ENCODE peak calls at places on chromosomes 4 and X, in four cellular contexts. T is dorsolateral prefrontal cortex, D is activated T-cell treated with anti-CD3 and anti-CD28 coated beads for 1 hour, G is hepatic stellate cell. K is an unnamed sample.

GRCh38 chrX:76253432-76253831 is 80.6 kb downstream of the PBDC1 start:
- DNase-seq in T (no peak), D (peak), G (peak), K (peak)

GRCh38 chr4:176622251-176622968 is 170.3 kb downstream of the VEGFC start:
- DNase-seq in T (no peak), D (no peak), G (peak), K (peak)

GRCh38 chr4:7343950-7344349 is 90.8 kb downstream of the PSAPL1 start:
- DNase-seq in T (no peak), D (no peak), G (no peak), K (peak)

GRCh38 chr4:148315049-148315448 is 127.2 kb downstream of the NR3C2 start:
- DNase-seq in T (no peak), D (no peak), G (peak), K (no peak)

GRCh38 chr4:70895405-70895804 is 6.8 kb upstream of the MOB1B start:
- DNase-seq in T (no peak), D (no peak), G (peak), K (no peak)

GRCh38 chrX:12159799-12160198 is 21.5 kb downstream of the FRMPD4 start:
- DNase-seq in T (no peak), D (no peak), G (no peak), K (no peak)

GRCh38 chr4:4853921-4854648 is 5.4 kb upstream of the MSX1 start:
- DNase-seq in T (no peak), D (no peak), G (no peak), K (no peak)

GRCh38 chr4:177177446-177178160 is 132.1 kb upstream of the NEIL3 start:
- DNase-seq in T (no peak), D (no peak), G (peak), K (no peak)

GRCh38 chrX:11397680-11398079 is 104.5 kb downstream of the AMELX start:
- DNase-seq in T (no peak), D (no peak), G (no peak), K (no peak)

GRCh38 chrX:131677655-131678628 is 134.1 kb downstream of the OR13H1 start:
- DNase-seq in T (peak), D (peak), G (peak), K (peak)

GRCh38 chr4:76434901-76435688 is at the start of gene SHROOM3:
- DNase-seq in T (no peak), D (no peak), G (no peak), K (peak)

GRCh38 chr4:186701273-186701672 is 22.4 kb downstream of the FAT1 start:
- DNase-seq in T (no peak), D (no peak), G (peak), K (no peak)

GRCh38 chrX:42378857-42379256 is 399.1 kb downstream of the PPP1R2C start:
- DNase-seq in T (no peak), D (no peak), G (no peak), K (no peak)

GRCh38 chr4:101291198-101291597 is 56.1 kb downstream of the PPP3CA start:
- DNase-seq in T (no peak), D (no peak), G (no peak), K (no peak)

GRCh38 chr4:163638909-163639308 is 144.4 kb downstream of the TMA16 start:
- DNase-seq in T (no peak), D (no peak), G (no peak), K (peak)

GRCh38 chr4:53744446-53745160 is 153.3 kb upstream of the LNX1 start:
- DNase-seq in T (no peak), D (no peak), G (no peak), K (no peak)

GRCh38 chrX:57932266-57932665 is 22.0 kb upstream of the ZXDA start:
- DNase-seq in T (no peak), D (no peak), G (no peak), K (no peak)

GRCh38 chrX:149871940-149872339 is 9.0 kb upstream of the MAGEA8 start:
- DNase-seq in T (no peak), D (peak), G (no peak), K (peak)

GRCh38 chrX:85243761-85244410 is at the start of the genes SATL1 and ZNF711:
- DNase-seq in T (peak), D (no peak), G (no peak), K (no peak)

GRCh38 chr4:15649914-15650545 is 5.1 kb downstream of the FBXL5 start:
- DNase-seq in T (no peak), D (peak), G (no peak), K (peak)

GRCh38 chrX:13473666-13474516 is 95.5 kb upstream of the EGFL6 start:
- DNase-seq in T (no peak), D (no peak), G (no peak), K (no peak)

GRCh38 chr4:23922535-23923115 is 32.8 kb upstream of the PPARGC1A start:
- DNase-seq in T (no peak), D (no peak), G (no peak), K (no peak)

GRCh38 chr4:117477925-117478324 is 392.5 kb upstream of the TRAM1L1 start:
- DNase-seq in T (no peak), D (no peak), G (no peak), K (no peak)

GRCh38 chr4:177320721-177321120 is 11.0 kb downstream of the NEIL3 start:
- DNase-seq in T (no peak), D (no peak), G (no peak), K (no peak)